ENCODE peak calls at places on chromosome 15, in four cellular contexts. G is GM12878, M is HepG2, F is SK-N-SH. W is an unnamed sample.

GRCh38 chr15:89575656-89576416 is 567 bp downstream of the TICRR start:
- DNase-seq in G (no peak), M (no peak), F (no peak), W (no peak)

GRCh38 chr15:101358895-101359294 is 63.8 kb upstream of the SNRPA1 start:
- DNase-seq in G (no peak), M (peak; percentile 8), F (no peak), W (no peak)

GRCh38 chr15:73932381-73933191 is 6.3 kb downstream of the LOXL1 start:
- DNase-seq in G (no peak), M (no peak), F (no peak), W (no peak)

GRCh38 chr15:48682949-48683651 is 37.6 kb upstream of the FBN1 start:
- DNase-seq in G (no peak), M (peak; percentile 55), F (no peak), W (peak; percentile 29)

GRCh38 chr15:28115871-28116270 is 16.8 kb upstream of the OCA2 start:
- DNase-seq in G (no peak), M (no peak), F (no peak), W (no peak)

GRCh38 chr15:76114561-76114960 is 54.8 kb downstream of the TMEM266 start:
- DNase-seq in G (no peak), M (no peak), F (no peak), W (no peak)

GRCh38 chr15:100201376-100202280 is 140.1 kb downstream of the ADAMTS17 start:
- DNase-seq in G (peak; percentile 47), M (no peak), F (peak; percentile 87), W (no peak)

GRCh38 chr15:45640610-45641009 is 5.8 kb downstream of the SQOR start:
- DNase-seq in G (no peak), M (peak; percentile 55), F (no peak), W (peak; percentile 72)

GRCh38 chr15:72127724-72128322 is 9.6 kb downstream of the SENP8 start:
- DNase-seq in G (no peak), M (no peak), F (no peak), W (no peak)

GRCh38 chr15:86236721-86237121 is 157.1 kb downstream of the AGBL1 start:
- DNase-seq in G (no peak), M (no peak), F (no peak), W (no peak)

GRCh38 chr15:52394020-52394608 is 98.5 kb upstream of the MYO5C start:
- DNase-seq in G (no peak), M (no peak), F (no peak), W (no peak)

GRCh38 chr15:42723068-42723467 is 13.9 kb downstream of the CDAN1 start:
- DNase-seq in G (no peak), M (peak; percentile 15), F (peak; percentile 11), W (peak; percentile 3)

GRCh38 chr15:37773111-37773860 is 161.2 kb upstream of the TMCO5A start:
- DNase-seq in G (no peak), M (no peak), F (no peak), W (no peak)

GRCh38 chr15:90845201-90845949 is 23.0 kb upstream of the FURIN start:
- DNase-seq in G (peak; percentile 50), M (no peak), F (no peak), W (peak; percentile 46)

GRCh38 chr15:64464271-64465005 is 4.1 kb downstream of the ZNF609 start:
- DNase-seq in G (no peak), M (no peak), F (no peak), W (no peak)

GRCh38 chr15:40932625-40933519 is 3.7 kb downstream of the DLL4 start:
- DNase-seq in G (no peak), M (peak; percentile 75), F (no peak), W (no peak)
- H3K4me2 ChIP-seq in G (no peak overlapping the region), M (peak overlapping the region; percentile 96), F (no peak overlapping the region), W (no peak overlapping the region)

GRCh38 chr15:57509965-57510364 is 81.7 kb upstream of the MYZAP start:
- DNase-seq in G (no peak), M (no peak), F (no peak), W (no peak)

GRCh38 chr15:57507111-57507510 is 84.6 kb upstream of the MYZAP start:
- DNase-seq in G (no peak), M (no peak), F (no peak), W (no peak)

GRCh38 chr15:57506422-57506821 is 85.3 kb upstream of the MYZAP start:
- DNase-seq in G (no peak), M (no peak), F (no peak), W (peak; percentile 24)

GRCh38 chr15:57509121-57509520 is 82.6 kb upstream of the MYZAP start:
- DNase-seq in G (no peak), M (no peak), F (no peak), W (no peak)

GRCh38 chr15:57510647-57511046 is 81.1 kb upstream of the MYZAP start:
- DNase-seq in G (no peak), M (no peak), F (no peak), W (no peak)
- TF ChIP-seq PBX3 in G (no peak), M (no peak), F (no peak), W (no peak)

GRCh38 chr15:88246081-88246480 is 10.5 kb downstream of the NTRK3 start:
- DNase-seq in G (no peak), M (no peak), F (no peak), W (no peak)
- H3K27ac ChIP-seq in G (no peak overlapping the region), M (no peak overlapping the region), F (no peak overlapping the region), W (no peak overlapping the region)

GRCh38 chr15:58755350-58755749 is 5.8 kb upstream of the ADAM10 start:
- DNase-seq in G (no peak), M (no peak), F (no peak), W (no peak)
- H3K4me2 ChIP-seq in G (no peak overlapping the region), M (no peak overlapping the region), F (no peak overlapping the region), W (no peak overlapping the region)

GRCh38 chr15:83567318-83567717 is 86.6 kb upstream of the ADAMTSL3 start:
- DNase-seq in G (peak; percentile 3), M (no peak), F (no peak), W (no peak)

GRCh38 chr15:83569341-83569740 is 84.6 kb upstream of the ADAMTSL3 start:
- DNase-seq in G (no peak), M (no peak), F (no peak), W (no peak)

GRCh38 chr15:83574345-83574744 is 79.6 kb upstream of the ADAMTSL3 start:
- DNase-seq in G (no peak), M (no peak), F (no peak), W (no peak)

GRCh38 chr15:83570756-83571155 is 83.2 kb upstream of the ADAMTSL3 start:
- DNase-seq in G (no peak), M (no peak), F (no peak), W (no peak)

DNA sequence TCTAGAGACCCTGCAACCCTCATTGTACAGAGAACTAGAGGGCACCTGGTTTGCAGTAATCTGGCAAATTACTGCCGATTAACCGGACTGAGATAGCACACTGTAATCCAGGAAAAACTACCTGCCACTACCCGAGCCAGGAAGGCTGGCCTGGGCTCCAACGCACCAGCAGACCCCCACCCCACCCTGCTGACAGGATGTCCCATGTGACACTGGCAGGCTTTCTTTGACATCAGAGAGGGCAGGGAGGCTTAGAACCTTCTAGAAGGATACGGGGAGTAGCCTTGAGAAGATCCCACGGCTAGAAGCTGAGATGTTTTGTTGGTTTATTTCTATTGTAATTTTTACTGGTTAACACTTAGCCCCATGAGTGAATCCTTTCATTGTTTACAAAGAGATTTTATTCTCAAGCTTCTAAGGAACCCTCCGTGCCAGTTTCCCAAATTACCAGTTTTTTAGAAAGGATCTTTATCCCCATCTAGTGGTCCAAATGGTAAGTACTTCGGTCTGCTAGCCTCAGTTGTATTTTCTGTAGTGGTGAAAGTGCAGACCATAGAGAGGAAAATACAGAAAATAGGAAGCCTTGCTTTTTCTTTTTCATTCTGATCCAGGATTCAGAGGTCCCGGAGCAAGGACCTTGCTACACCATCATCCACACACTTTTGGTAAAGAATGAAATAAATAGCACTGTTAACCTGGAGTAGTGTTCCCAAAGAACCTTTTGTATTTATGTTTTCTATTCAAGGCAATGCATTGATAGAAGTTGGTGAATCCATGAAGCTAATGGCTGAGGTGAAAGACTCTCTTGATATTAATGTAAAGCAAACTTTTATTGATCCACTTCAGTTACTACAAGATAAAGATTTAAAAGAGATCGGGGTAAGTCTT is 81.9 kb upstream of the ADAMTSL3 start:
- DNase-seq in G (no peak), M (no peak), F (peak; percentile 32), W (peak; percentile 29)
- TF ChIP-seq PBX3 in G (no peak), M (no peak), F (no peak), W (no peak)

GRCh38 chr15:33852094-33852493 is 116.2 kb upstream of the CHRM5 start:
- DNase-seq in G (no peak), M (no peak), F (no peak), W (no peak)
- H3K27ac ChIP-seq in G (no peak overlapping the region), M (no peak overlapping the region), F (peak overlapping the region; percentile 78), W (no peak overlapping the region)